ENCODE peak calls at places on chromosome 5, in eight cellular contexts. M is prostate gland; I is K562; Q is CD8-positive, alpha-beta memory T cell; X is body of pancreas; A is adipocyte; G is H9; E is sigmoid colon. R is an unnamed sample. For H3K4me1, the result is how much of the 10 kb centered on the place peaks cover.

GRCh38 chr5:122291000-122291592 is 20.9 kb upstream of the SNCAIP start:
- DNase-seq in M (no peak), I (no peak), Q (no peak), X (no peak), A (no peak), G (peak), E (no peak), R (no peak)

GRCh38 chr5:137734962-137735530 is 843 bp downstream of the KLHL3 start:
- DNase-seq in M (peak), I (no peak), Q (no peak), X (peak), A (peak), G (peak), E (peak), R (no peak)

GRCh38 chr5:112125910-112126309 is 293.2 kb downstream of the EPB41L4A start:
- DNase-seq in M (no peak), I (no peak), Q (no peak), X (no peak), A (peak), G (no peak), E (no peak), R (no peak)

GRCh38 chr5:61587120-61587519 is 255.1 kb downstream of the ZSWIM6 start:
- DNase-seq in M (no peak), I (no peak), Q (no peak), X (no peak), A (peak), G (no peak), E (no peak), R (no peak)

GRCh38 chr5:88606173-88606572 is 276.8 kb downstream of the MEF2C start:
- DNase-seq in M (no peak), I (no peak), Q (no peak), X (no peak), A (no peak), G (no peak), E (no peak), R (no peak)

GRCh38 chr5:151230048-151230680 is 6.3 kb upstream of the CCDC69 start:
- DNase-seq in M (no peak), I (no peak), Q (no peak), X (no peak), A (no peak), G (no peak), E (no peak), R (no peak)

GRCh38 chr5:172797800-172798199 is 26.8 kb upstream of the DUSP1 start:
- DNase-seq in M (no peak), I (no peak), Q (no peak), X (no peak), A (no peak), G (no peak), E (peak), R (no peak)

GRCh38 chr5:132115375-132115774 is 41.8 kb downstream of the CSF2 start:
- DNase-seq in M (no peak), I (no peak), Q (no peak), X (no peak), A (no peak), G (no peak), E (no peak), R (no peak)

GRCh38 chr5:146761809-146762208 is 116.7 kb downstream of the PPP2R2B start:
- DNase-seq in M (no peak), I (no peak), Q (no peak), X (no peak), A (no peak), G (no peak), E (no peak), R (no peak)

GRCh38 chr5:148729182-148729581 is 74.9 kb upstream of the HTR4 start:
- DNase-seq in M (no peak), I (peak), Q (no peak), X (no peak), A (no peak), G (no peak), E (no peak), R (no peak)

GRCh38 chr5:136364307-136364706 is 1.0 kb downstream of the TRPC7 start:
- DNase-seq in M (no peak), I (peak), Q (no peak), X (no peak), A (peak), G (no peak), E (no peak), R (no peak)

GRCh38 chr5:58462623-58463230 is 2.8 kb upstream of the PLK2 start:
- DNase-seq in M (peak), I (peak), Q (no peak), X (peak), A (peak), G (no peak), E (no peak), R (no peak)

GRCh38 chr5:7437836-7438235 is 41.9 kb downstream of the ADCY2 start:
- DNase-seq in M (no peak), I (no peak), Q (no peak), X (no peak), A (no peak), G (no peak), E (no peak), R (no peak)

GRCh38 chr5:145937432-145938250 is 1.3 kb downstream of the SH3RF2 start:
- DNase-seq in M (peak), I (no peak), Q (no peak), X (peak), A (no peak), G (peak), E (no peak), R (no peak)

GRCh38 chr5:16675747-16676255 is 59.0 kb upstream of the RETREG1 start:
- DNase-seq in M (no peak), I (no peak), Q (no peak), X (no peak), A (no peak), G (no peak), E (no peak), R (no peak)

GRCh38 chr5:109690456-109691247 is 925 bp downstream of the MAN2A1 start:
- DNase-seq in M (peak), I (peak), Q (peak), X (peak), A (peak), G (peak), E (peak), R (peak)

GRCh38 chr5:61055434-61056006 is 106.7 kb downstream of the SMIM15 start:
- DNase-seq in M (no peak), I (peak), Q (no peak), X (peak), A (peak), G (no peak), E (no peak), R (no peak)

GRCh38 chr5:80184235-80185023 is 71.4 kb downstream of the SERINC5 start:
- DNase-seq in M (no peak), I (peak), Q (no peak), X (peak), A (no peak), G (peak), E (no peak), R (no peak)

GRCh38 chr5:98108497-98108896 is 665.0 kb upstream of the RGMB start:
- DNase-seq in M (no peak), I (no peak), Q (no peak), X (no peak), A (peak), G (no peak), E (no peak), R (no peak)

GRCh38 chr5:93346301-93346700 is 234.7 kb downstream of the NR2F1-AS1 start:
- DNase-seq in M (no peak), I (no peak), Q (no peak), X (no peak), A (no peak), G (no peak), E (no peak), R (no peak)

GRCh38 chr5:82167372-82167771 is 110.8 kb downstream of the RPS23 start:
- DNase-seq in M (no peak), I (no peak), Q (no peak), X (no peak), A (no peak), G (no peak), E (no peak), R (no peak)

GRCh38 chr5:148910686-148911361 is 84.4 kb downstream of the ADRB2 start:
- DNase-seq in M (no peak), I (no peak), Q (no peak), X (peak), A (peak), G (no peak), E (no peak), R (no peak)

GRCh38 chr5:180010636-180011035 is 60.9 kb downstream of the RNF130 start:
- DNase-seq in M (no peak), I (no peak), Q (no peak), X (no peak), A (no peak), G (no peak), E (no peak), R (no peak)

GRCh38 chr5:134249469-134250379 is 23.9 kb upstream of the PPP2CA start:
- DNase-seq in M (no peak), I (peak), Q (no peak), X (peak), A (no peak), G (no peak), E (peak), R (no peak)

GRCh38 chr5:151202381-151203139 is 21.3 kb downstream of the CCDC69 start:
- DNase-seq in M (no peak), I (no peak), Q (peak), X (no peak), A (peak), G (no peak), E (no peak), R (peak)

GRCh38 chr5:78927657-78928282 is 57.3 kb downstream of the ARSB start:
- DNase-seq in M (no peak), I (no peak), Q (no peak), X (no peak), A (peak), G (peak), E (no peak), R (no peak)

DNA sequence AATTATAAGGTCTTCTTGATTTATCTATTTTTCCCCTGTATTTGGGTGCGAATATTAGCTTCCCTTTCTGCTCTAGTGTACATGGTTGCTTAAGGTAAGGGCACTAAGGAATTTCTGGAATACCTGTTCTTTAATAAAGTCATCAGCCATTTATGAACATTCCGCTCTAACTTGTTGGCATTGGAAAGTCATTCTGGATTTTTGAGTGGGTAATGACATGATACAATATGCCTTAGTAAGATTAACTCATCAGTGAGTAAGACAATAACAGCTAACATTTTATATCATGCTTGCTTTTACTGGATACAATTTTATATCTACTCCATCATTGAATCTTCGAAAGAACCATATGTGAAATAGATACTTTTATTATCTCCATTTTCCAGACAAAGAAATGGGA is 196.1 kb downstream of the ARRDC3 start:
- DNase-seq in M (no peak), I (no peak), Q (no peak), X (no peak), A (no peak), G (no peak), E (no peak), R (no peak)
- H3K4me1 ChIP-seq in M (under half), I (under half), Q (under half), X (under half), A (under half), G (under half), E (under half), R (under half)

GRCh38 chr5:95718203-95718602 is 12.9 kb upstream of the RHOBTB3 start:
- DNase-seq in M (no peak), I (no peak), Q (no peak), X (no peak), A (no peak), G (no peak), E (no peak), R (no peak)

GRCh38 chr5:95718738-95719137 is 12.4 kb upstream of the RHOBTB3 start:
- DNase-seq in M (no peak), I (no peak), Q (no peak), X (no peak), A (no peak), G (no peak), E (no peak), R (no peak)

GRCh38 chr5:95713960-95714710 is 17.0 kb upstream of the RHOBTB3 start:
- DNase-seq in M (no peak), I (no peak), Q (no peak), X (no peak), A (peak), G (no peak), E (no peak), R (no peak)

GRCh38 chr5:95717439-95717838 is 13.7 kb upstream of the RHOBTB3 start:
- DNase-seq in M (no peak), I (no peak), Q (no peak), X (no peak), A (no peak), G (no peak), E (no peak), R (no peak)

GRCh38 chr5:95715799-95716461 is 15.2 kb upstream of the RHOBTB3 start:
- DNase-seq in M (no peak), I (no peak), Q (no peak), X (no peak), A (peak), G (no peak), E (no peak), R (no peak)
- H3K4me1 ChIP-seq in M (under half), I (under half), Q (under half), X (under half), A (half or more), G (under half), E (under half), R (under half)

GRCh38 chr5:127567026-127567768 is 49.8 kb downstream of the PRRC1 start:
- DNase-seq in M (no peak), I (no peak), Q (no peak), X (no peak), A (no peak), G (no peak), E (no peak), R (no peak)
- H3K4me1 ChIP-seq in M (under half), I (under half), Q (under half), X (under half), A (under half), G (under half), E (under half), R (under half)

GRCh38 chr5:167945542-167946384 is 345.7 kb upstream of the WWC1 start:
- DNase-seq in M (no peak), I (no peak), Q (no peak), X (no peak), A (peak), G (no peak), E (no peak), R (no peak)

GRCh38 chr5:167944121-167944858 is 347.2 kb upstream of the WWC1 start:
- DNase-seq in M (no peak), I (no peak), Q (no peak), X (no peak), A (no peak), G (no peak), E (no peak), R (no peak)

GRCh38 chr5:167950126-167950721 is 341.2 kb upstream of the WWC1 start:
- DNase-seq in M (no peak), I (no peak), Q (no peak), X (peak), A (peak), G (no peak), E (no peak), R (no peak)

GRCh38 chr5:167949435-167949834 is 342.0 kb upstream of the WWC1 start:
- DNase-seq in M (no peak), I (no peak), Q (no peak), X (no peak), A (no peak), G (no peak), E (no peak), R (no peak)

DNA sequence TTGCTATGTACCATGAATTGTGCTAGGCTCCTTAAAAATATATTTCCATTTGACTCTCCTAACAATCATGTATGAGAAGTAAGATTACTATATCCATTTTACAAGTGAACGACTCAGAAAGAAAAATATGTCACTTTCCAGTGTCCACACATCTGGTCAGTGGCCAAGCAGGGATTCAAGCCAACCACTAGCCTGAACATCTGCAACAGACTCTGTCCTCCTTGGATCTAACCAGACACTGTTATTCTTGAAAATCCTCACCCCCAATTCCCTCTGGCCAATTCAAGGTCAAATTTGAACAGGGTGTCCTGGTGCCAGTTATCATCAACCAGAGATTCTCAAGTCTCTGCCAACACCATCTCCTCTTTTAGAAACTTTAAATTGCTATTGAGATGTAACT is 344.1 kb upstream of the WWC1 start:
- DNase-seq in M (no peak), I (no peak), Q (no peak), X (no peak), A (no peak), G (no peak), E (no peak), R (no peak)
- H3K4me1 ChIP-seq in M (under half), I (under half), Q (under half), X (under half), A (under half), G (under half), E (half or more), R (under half)

DNA sequence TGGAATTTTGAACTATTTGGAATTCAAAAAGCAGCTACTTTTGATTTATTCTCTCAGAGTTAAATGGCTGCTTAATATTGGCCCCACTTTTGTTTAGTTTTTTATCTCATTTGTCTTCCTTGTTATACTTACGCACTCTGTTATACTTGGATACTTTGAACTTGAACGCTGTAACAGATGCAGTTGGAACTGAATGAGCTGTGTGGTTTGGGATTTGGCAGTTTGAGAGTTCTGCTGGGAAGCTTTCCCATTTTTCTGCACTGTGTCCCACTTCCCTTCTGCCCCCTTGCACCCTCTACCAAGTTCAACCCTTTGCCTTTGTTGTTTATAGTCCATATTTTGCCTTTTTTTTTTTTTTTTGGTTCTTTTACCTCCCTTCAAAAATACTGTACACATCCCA is 3.8 kb downstream of the RHOBTB3 start:
- DNase-seq in M (no peak), I (no peak), Q (no peak), X (no peak), A (no peak), G (no peak), E (no peak), R (no peak)
- H3K4me1 ChIP-seq in M (under half), I (under half), Q (under half), X (half or more), A (under half), G (under half), E (half or more), R (under half)

GRCh38 chr5:138873096-138873885 is 1.8 kb downstream of the LRRTM2 start:
- DNase-seq in M (no peak), I (no peak), Q (no peak), X (no peak), A (no peak), G (no peak), E (no peak), R (no peak)

GRCh38 chr5:138874771-138875628 is at the start of gene LRRTM2:
- DNase-seq in M (no peak), I (no peak), Q (no peak), X (no peak), A (peak), G (no peak), E (no peak), R (no peak)

GRCh38 chr5:138874241-138874640 is 894 bp downstream of the LRRTM2 start:
- DNase-seq in M (no peak), I (no peak), Q (no peak), X (no peak), A (peak), G (no peak), E (no peak), R (no peak)

GRCh38 chr5:138876811-138877210 is 1.7 kb upstream of the LRRTM2 start:
- DNase-seq in M (no peak), I (no peak), Q (no peak), X (no peak), A (no peak), G (no peak), E (no peak), R (no peak)

GRCh38 chr5:138873886-138874200 is 1.3 kb downstream of the LRRTM2 start:
- DNase-seq in M (no peak), I (no peak), Q (no peak), X (no peak), A (no peak), G (no peak), E (no peak), R (no peak)
- H3K4me1 ChIP-seq in M (under half), I (under half), Q (under half), X (under half), A (under half), G (under half), E (half or more), R (under half)